ENCODE peak calls at places on chromosomes 1 and 21, in four cellular contexts. U, W, G and V are unnamed samples.

GRCh38 chr1:57204091-57204490 is 219.8 kb downstream of the DAB1 start:
- DNase-seq in G (no peak), W (no peak), U (no peak), V (no peak)

GRCh38 chr1:70627910-70628309 is 216.8 kb downstream of the CTH start:
- DNase-seq in W (no peak), G (no peak), U (no peak), V (peak)

GRCh38 chr1:1428174-1428573 is 7.1 kb upstream of the ANKRD65 start:
- DNase-seq in U (no peak), G (peak), W (no peak), V (no peak)

GRCh38 chr1:98660941-98661543 is 479 bp upstream of the SNX7 start:
- DNase-seq in U (no peak), W (no peak), G (no peak), V (peak)

GRCh38 chr21:45150630-45151265 is 76.4 kb downstream of the ADARB1 start:
- DNase-seq in U (no peak), G (no peak), W (no peak), V (no peak)

GRCh38 chr1:29761159-29761928 is 525.0 kb downstream of the PTPRU start:
- DNase-seq in G (peak), W (no peak), U (no peak), V (no peak)

GRCh38 chr1:208036177-208036808 is 125.4 kb upstream of the CD34 start:
- DNase-seq in W (no peak), G (peak), U (no peak), V (no peak)

GRCh38 chr1:55262822-55263221 is 47.7 kb upstream of the USP24 start:
- DNase-seq in W (no peak), G (no peak), U (peak), V (peak)